ENCODE peak calls at places on chromosomes 1 and 21, in four cellular contexts. L is T1000, U is T-helper 1 cell, N is BE2C. S is an unnamed sample.

GRCh38 chr1:52348704-52349301 is 17.2 kb downstream of the CC2D1B start:
- DNase-seq in L (no peak), U (no peak), N (peak), S (peak)

GRCh38 chr21:36478207-36478701 is 1.7 kb downstream of the CLDN14 start:
- DNase-seq in L (peak), U (no peak), N (no peak), S (no peak)

GRCh38 chr1:211579434-211580302 is 707 bp upstream of the SLC30A1 start:
- DNase-seq in L (no peak), U (no peak), N (peak), S (no peak)

GRCh38 chr1:231423648-231424047 is 1.6 kb upstream of the EGLN1 start:
- DNase-seq in L (no peak), U (no peak), N (no peak), S (no peak)

GRCh38 chr1:209318302-209319056 is 265.0 kb upstream of the CAMK1G start:
- DNase-seq in L (no peak), U (no peak), N (no peak), S (no peak)

GRCh38 chr1:243890576-243890975 is 40.5 kb upstream of the AKT3 start:
- DNase-seq in L (no peak), U (no peak), N (no peak), S (no peak)

GRCh38 chr1:147808025-147808424 is 47.6 kb upstream of the GJA5 start:
- DNase-seq in L (no peak), U (no peak), N (no peak), S (no peak)

GRCh38 chr1:99731384-99731783 is 35.1 kb downstream of the FRRS1 start:
- DNase-seq in L (no peak), U (no peak), N (no peak), S (no peak)

GRCh38 chr1:18649713-18650370 is 19.2 kb downstream of the PAX7 start:
- DNase-seq in L (no peak), U (no peak), N (no peak), S (no peak)

GRCh38 chr1:175839678-175840669 is 96.6 kb upstream of the TNR start:
- DNase-seq in L (no peak), U (no peak), N (no peak), S (no peak)

GRCh38 chr1:103197266-103197665 is 88.9 kb upstream of the COL11A1 start:
- DNase-seq in L (no peak), U (no peak), N (no peak), S (no peak)

GRCh38 chr1:183778568-183779433 is 26.1 kb upstream of the RGL1 start:
- DNase-seq in L (no peak), U (no peak), N (no peak), S (no peak)

GRCh38 chr1:51170342-51170741 is 65.7 kb upstream of the RNF11 start:
- DNase-seq in L (no peak), U (no peak), N (no peak), S (no peak)

GRCh38 chr1:223312273-223312672 is 51.7 kb downstream of the SUSD4 start:
- DNase-seq in L (no peak), U (no peak), N (no peak), S (no peak)

GRCh38 chr1:226428348-226429050 is 20.6 kb upstream of the PARP1 start:
- DNase-seq in L (no peak), U (no peak), N (no peak), S (no peak)